ENCODE peak calls at places on chromosomes 6 and 20, in eight cellular contexts. B, P, W, O, N, H, G and F are unnamed samples.

GRCh38 chr20:46172455-46172854 is 54.3 kb downstream of the CD40 start:
- DNase-seq in H (no peak), N (no peak), O (no peak), G (no peak), P (no peak), W (no peak), B (no peak), F (no peak)

GRCh38 chr6:170095273-170095976 is 195.5 kb downstream of the DLL1 start:
- DNase-seq in P (no peak), N (no peak), G (no peak), H (no peak), W (peak), O (no peak), B (peak), F (no peak)

GRCh38 chr6:109002100-109002697 is 92.4 kb downstream of the SESN1 start:
- DNase-seq in W (no peak), B (no peak), O (no peak), N (no peak), P (no peak), G (no peak), H (no peak), F (no peak)

GRCh38 chr6:27517928-27518787 is 45.3 kb upstream of the ZNF184 start:
- DNase-seq in N (no peak), P (no peak), H (no peak), O (no peak), B (no peak), W (no peak), G (no peak), F (no peak)

GRCh38 chr20:33275871-33276270 is 7.1 kb upstream of the BPIFB1 start:
- DNase-seq in O (no peak), G (no peak), B (peak), P (no peak), N (no peak), W (no peak), H (no peak), F (no peak)

GRCh38 chr6:70398783-70399730 is 14.3 kb upstream of the FAM135A start:
- DNase-seq in B (no peak), H (no peak), G (no peak), P (no peak), N (no peak), W (peak), O (no peak), F (no peak)

GRCh38 chr6:30883743-30884520 is at the start of gene DDR1:
- DNase-seq in B (peak), P (peak), O (peak), H (peak), W (peak), N (peak), G (peak), F (peak)

GRCh38 chr6:129546702-129547101 is 163.3 kb downstream of the ARHGAP18 start:
- DNase-seq in W (no peak), G (no peak), P (no peak), B (no peak), O (no peak), H (no peak), N (no peak), F (no peak)

GRCh38 chr20:52965819-52966218 is 6.3 kb upstream of the TSHZ2 start:
- DNase-seq in P (no peak), G (no peak), H (no peak), W (no peak), B (no peak), O (no peak), N (no peak), F (no peak)

GRCh38 chr6:101738481-101738880 is 345.0 kb downstream of the GRIK2 start:
- DNase-seq in B (no peak), N (no peak), P (no peak), G (no peak), O (no peak), W (no peak), H (no peak), F (no peak)

GRCh38 chr20:31718952-31719643 is 3.6 kb downstream of the BCL2L1 start:
- DNase-seq in H (no peak), B (no peak), N (no peak), P (no peak), W (no peak), G (no peak), O (no peak), F (no peak)

GRCh38 chr20:59723108-59723500 is 118.8 kb downstream of the PHACTR3 start:
- DNase-seq in N (no peak), O (no peak), B (no peak), W (no peak), P (no peak), G (no peak), H (no peak), F (no peak)

GRCh38 chr6:41757931-41758640 is 10.9 kb upstream of the PGC start:
- DNase-seq in H (no peak), G (no peak), W (no peak), B (no peak), N (no peak), O (no peak), P (no peak), F (no peak)

GRCh38 chr20:59831024-59831900 is 102.2 kb downstream of the SYCP2 start:
- DNase-seq in O (no peak), N (no peak), H (no peak), B (no peak), G (no peak), P (peak), W (no peak), F (no peak)

GRCh38 chr20:25033941-25034335 is 24.0 kb downstream of the ACSS1 start:
- DNase-seq in W (no peak), G (no peak), P (no peak), H (no peak), N (no peak), O (no peak), B (no peak), F (no peak)

GRCh38 chr20:54140927-54141566 is 32.7 kb downstream of the CYP24A1 start:
- DNase-seq in N (no peak), B (no peak), H (no peak), P (no peak), O (no peak), G (no peak), W (no peak), F (no peak)

GRCh38 chr6:36963451-36964290 is 9.1 kb downstream of the PI16 start:
- DNase-seq in W (peak), G (no peak), O (no peak), H (no peak), N (peak), P (no peak), B (peak), F (peak)

GRCh38 chr20:16417001-16417400 is 156.2 kb downstream of the KIF16B start:
- DNase-seq in H (no peak), G (no peak), N (no peak), O (no peak), B (no peak), P (no peak), W (no peak), F (no peak)

GRCh38 chr6:100099189-100100074 is 105.4 kb upstream of the MCHR2 start:
- DNase-seq in P (no peak), H (no peak), B (no peak), W (no peak), N (no peak), G (no peak), O (peak), F (no peak)

GRCh38 chr6:53287336-53288225 is 61.2 kb downstream of the ELOVL5 start:
- DNase-seq in H (no peak), G (no peak), N (no peak), O (no peak), P (no peak), B (no peak), W (no peak), F (no peak)

GRCh38 chr6:55276745-55277627 is 50.3 kb upstream of the GFRAL start:
- DNase-seq in O (peak), B (no peak), H (no peak), G (no peak), W (no peak), P (no peak), N (no peak), F (no peak)

GRCh38 chr6:24524801-24525200 is 30.0 kb downstream of the ALDH5A1 start:
- DNase-seq in H (no peak), W (no peak), O (peak), G (no peak), P (no peak), B (no peak), N (peak), F (no peak)

GRCh38 chr6:16331328-16332174 is 93.2 kb downstream of the GMPR start:
- DNase-seq in H (no peak), P (peak), B (peak), N (peak), O (peak), G (peak), W (peak), F (peak)

GRCh38 chr6:136669299-136669699 is 119.1 kb upstream of the MAP7 start:
- DNase-seq in B (no peak), W (no peak), N (no peak), O (no peak), P (no peak), G (no peak), H (no peak), F (no peak)

GRCh38 chr6:31465718-31466117 is 32.2 kb upstream of the MICB start:
- DNase-seq in N (no peak), H (no peak), B (no peak), P (no peak), W (no peak), O (no peak), G (no peak), F (no peak)

GRCh38 chr6:149936743-149937142 is 5.1 kb upstream of the ULBP2 start:
- DNase-seq in N (no peak), O (no peak), W (no peak), G (no peak), P (no peak), H (no peak), B (no peak), F (no peak)

GRCh38 chr20:63500151-63500901 is 1.4 kb upstream of the EEF1A2 start:
- DNase-seq in O (peak), N (no peak), P (no peak), G (no peak), W (peak), H (no peak), B (peak), F (no peak)

GRCh38 chr20:52524865-52525264 is 333.3 kb upstream of the ZFP64 start:
- DNase-seq in N (no peak), B (no peak), P (no peak), G (no peak), O (no peak), W (no peak), H (no peak), F (no peak)

GRCh38 chr6:68958327-68958726 is 323.2 kb downstream of the ADGRB3 start:
- DNase-seq in N (no peak), W (no peak), B (no peak), O (peak), H (no peak), G (no peak), P (no peak), F (no peak)

GRCh38 chr6:1607557-1608221 is 2.0 kb upstream of the FOXC1 start:
- DNase-seq in W (no peak), G (no peak), P (no peak), O (no peak), B (peak), H (no peak), N (no peak), F (no peak)

GRCh38 chr6:147407571-147407970 is 100.9 kb upstream of the SAMD5 start:
- DNase-seq in B (no peak), H (no peak), O (no peak), G (no peak), W (no peak), N (no peak), P (no peak), F (no peak)

GRCh38 chr6:118894425-118895240 is 681 bp downstream of the ASF1A start:
- DNase-seq in W (peak), O (peak), H (peak), P (peak), B (peak), N (peak), G (peak), F (peak)

GRCh38 chr6:150749091-150749670 is 116.3 kb upstream of the MTHFD1L start:
- DNase-seq in G (no peak), W (no peak), B (no peak), N (no peak), P (no peak), O (no peak), H (no peak), F (no peak)

GRCh38 chr6:165551828-165552227 is 111.2 kb downstream of the PDE10A start:
- DNase-seq in H (no peak), P (no peak), W (no peak), N (no peak), B (no peak), G (no peak), O (no peak), F (no peak)

GRCh38 chr20:37293301-37293943 is 4.0 kb downstream of the MANBAL start:
- DNase-seq in N (no peak), G (no peak), P (no peak), O (no peak), B (no peak), W (no peak), H (no peak), F (no peak)

GRCh38 chr20:64166712-64167615 is 2.7 kb downstream of the MYT1 start:
- DNase-seq in B (no peak), G (no peak), W (no peak), P (no peak), H (no peak), N (no peak), O (peak), F (no peak)

GRCh38 chr20:4038047-4038459 is 22.7 kb upstream of the RNF24 start:
- DNase-seq in W (peak), N (peak), B (peak), H (peak), G (no peak), P (no peak), O (peak), F (peak)
- H3K27ac ChIP-seq in W (peak), N (peak), B (no peak), H (no peak), G (no peak), P (no peak), O (no peak), F (peak)

GRCh38 chr20:56780266-56780665 is 151.2 kb downstream of the TFAP2C start:
- DNase-seq in B (no peak), N (no peak), P (no peak), G (no peak), O (no peak), H (no peak), W (no peak), F (no peak)
- H3K27ac ChIP-seq in B (no peak), N (no peak), P (no peak), G (no peak), O (no peak), H (no peak), W (no peak), F (no peak)

GRCh38 chr6:156976144-156977088 is 199.2 kb downstream of the ARID1B start:
- DNase-seq in P (no peak), B (no peak), W (no peak), O (no peak), H (no peak), G (no peak), N (peak), F (peak)
- H3K27ac ChIP-seq in P (no peak), B (no peak), W (no peak), O (no peak), H (no peak), G (no peak), N (no peak), F (no peak)

GRCh38 chr20:48292806-48293205 is 507.5 kb upstream of the SULF2 start:
- DNase-seq in W (no peak), B (no peak), P (no peak), H (no peak), G (no peak), O (no peak), N (no peak), F (no peak)

GRCh38 chr20:48294942-48295341 is 509.7 kb upstream of the SULF2 start:
- DNase-seq in B (no peak), G (no peak), O (peak), H (no peak), W (no peak), N (no peak), P (no peak), F (no peak)

GRCh38 chr20:48295966-48296421 is 510.7 kb upstream of the SULF2 start:
- DNase-seq in G (no peak), P (peak), W (no peak), N (no peak), O (peak), H (no peak), B (no peak), F (no peak)

GRCh38 chr20:48294196-48294595 is 508.9 kb upstream of the SULF2 start:
- DNase-seq in H (no peak), N (no peak), B (no peak), O (no peak), G (no peak), W (no peak), P (no peak), F (no peak)

GRCh38 chr20:48295445-48295903 is 510.2 kb upstream of the SULF2 start:
- DNase-seq in N (no peak), H (no peak), W (no peak), O (peak), B (no peak), P (no peak), G (no peak), F (no peak)
- H3K27ac ChIP-seq in N (no peak), H (no peak), W (no peak), O (peak), B (peak), P (no peak), G (no peak), F (no peak)

GRCh38 chr20:57476641-57477461 is 48.1 kb downstream of the CTCFL start:
- DNase-seq in H (no peak), W (peak), O (no peak), P (no peak), G (no peak), N (no peak), B (no peak), F (no peak)

GRCh38 chr20:57474191-57474590 is 50.7 kb downstream of the CTCFL start:
- DNase-seq in N (no peak), B (no peak), H (no peak), O (no peak), G (no peak), P (no peak), W (no peak), F (no peak)

GRCh38 chr20:57474816-57475215 is 50.1 kb downstream of the CTCFL start:
- DNase-seq in P (no peak), N (no peak), O (no peak), B (no peak), G (no peak), W (peak), H (no peak), F (no peak)

GRCh38 chr20:57476073-57476526 is 48.8 kb downstream of the CTCFL start:
- DNase-seq in H (no peak), O (no peak), G (no peak), N (no peak), B (no peak), W (peak), P (no peak), F (no peak)

GRCh38 chr20:57475388-57476072 is 49.4 kb downstream of the CTCFL start:
- DNase-seq in W (no peak), B (no peak), O (no peak), G (no peak), H (no peak), P (no peak), N (no peak), F (no peak)
- H3K27ac ChIP-seq in W (no peak), B (no peak), O (peak), G (no peak), H (no peak), P (no peak), N (no peak), F (no peak)

DNA sequence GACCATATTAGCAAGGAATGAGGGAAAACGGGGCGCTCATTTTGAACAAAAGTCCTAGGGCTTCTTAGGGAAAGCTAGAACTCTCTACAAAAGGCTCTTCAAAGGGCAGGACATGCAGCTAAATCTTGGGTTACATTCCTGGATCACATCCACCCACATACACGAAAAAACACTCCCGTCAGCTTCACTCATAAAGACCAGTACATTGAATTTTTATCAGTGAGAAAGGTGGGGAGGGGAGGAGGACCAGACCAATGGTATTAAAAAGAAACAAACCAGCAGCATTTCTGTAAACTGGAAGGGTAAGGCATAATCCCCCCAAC is 31.7 kb downstream of the MYLK4 start:
- DNase-seq in O (no peak), N (no peak), P (no peak), G (no peak), H (no peak), B (no peak), W (no peak), F (no peak)
- H3K27ac ChIP-seq in O (no peak), N (no peak), P (no peak), G (no peak), H (no peak), B (no peak), W (no peak), F (no peak)

DNA sequence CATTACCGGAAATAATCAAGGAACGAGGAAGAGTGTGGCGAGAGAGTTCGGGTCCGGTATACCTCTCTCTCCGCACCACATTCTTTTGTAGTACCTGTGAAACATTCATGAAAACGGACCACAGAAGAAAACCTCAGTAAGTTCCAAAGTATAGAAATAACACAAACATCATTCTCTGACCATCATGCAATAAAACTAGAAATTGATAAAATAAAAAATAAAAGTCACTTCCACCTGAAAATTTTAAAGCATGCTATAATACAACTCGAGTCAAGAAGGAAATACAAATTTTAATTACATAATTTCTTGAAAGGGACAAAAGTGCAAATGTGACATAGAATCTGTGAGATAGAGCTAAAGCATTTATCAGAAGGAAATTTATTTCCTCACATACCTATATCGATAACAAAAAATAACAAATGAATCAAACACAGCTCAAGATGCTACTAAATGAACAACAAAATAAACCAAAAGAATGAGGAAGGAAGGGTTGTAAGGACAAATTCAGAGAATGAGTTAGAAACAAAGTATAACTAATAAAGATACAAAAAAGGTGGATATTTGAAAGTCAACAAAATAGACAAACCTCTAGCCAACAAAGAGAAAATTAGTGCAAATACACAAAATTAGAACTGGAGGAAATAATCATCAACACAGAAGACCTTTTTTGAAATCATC is 84.2 kb downstream of the TRIM27 start:
- DNase-seq in N (no peak), H (no peak), P (no peak), O (no peak), B (no peak), G (no peak), W (no peak), F (no peak)
- H3K27ac ChIP-seq in N (peak), H (no peak), P (peak), O (no peak), B (no peak), G (no peak), W (peak), F (peak)

DNA sequence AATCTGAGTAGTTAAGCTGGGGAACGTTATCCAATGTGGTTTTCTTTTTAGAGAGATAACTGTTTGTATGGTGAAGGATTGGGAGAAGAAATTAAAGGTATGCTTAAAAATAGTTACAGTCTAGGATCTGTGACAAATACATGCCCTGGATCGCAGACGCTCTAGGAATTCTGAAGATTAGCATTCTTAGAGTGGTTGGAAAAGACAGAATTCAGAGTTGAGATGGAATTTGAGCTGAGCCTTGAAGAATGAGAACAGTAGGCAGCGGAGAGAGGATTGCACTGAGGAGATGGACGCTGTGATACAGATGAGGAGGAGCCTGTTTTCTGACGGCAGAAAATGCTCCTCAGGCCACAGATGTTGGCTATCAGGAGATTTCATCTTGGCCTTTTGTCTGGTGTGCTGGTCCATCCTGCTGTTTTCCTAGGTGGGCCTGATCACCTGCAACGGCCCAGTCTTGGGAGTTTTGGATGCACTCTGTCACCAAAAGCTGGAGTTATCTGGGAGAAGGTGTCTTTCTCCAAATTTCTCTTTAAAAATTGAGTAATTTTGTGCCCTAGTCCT is 48.3 kb upstream of the KIF25 start:
- DNase-seq in G (no peak), O (no peak), W (no peak), B (no peak), N (no peak), P (no peak), H (no peak), F (no peak)
- H3K27ac ChIP-seq in G (no peak), O (peak), W (no peak), B (no peak), N (no peak), P (no peak), H (no peak), F (no peak)